ENCODE peak calls at places on chromosomes 4 and X, in eight cellular contexts. Y is AG09309; P is T47D; O is fibroblast of mammary gland; X is smooth muscle cell of the brain vasculature; V is activated T-helper 1 cell treated with anti-CD3 and anti-CD28 coated beads, Interleukin-12 subunit alpha, Interleukin-12 subunit beta, Interleukin-2, Interleukin-4 antibody, amounts not matched to agents 30 ng/mL and 10 ng/mL and 1 ng/mL, durations not matched to agents 14 hours and 24 hours and 36 hours; U is HEK293T; T is dorsolateral prefrontal cortex. C is an unnamed sample.

GRCh38 chr4:89868261-89868660 is 26.4 kb upstream of the MMRN1 start:
- DNase-seq in P (no peak), T (no peak), U (no peak), X (no peak), V (no peak), Y (no peak), O (no peak), C (no peak)

GRCh38 chrX:53357799-53358530 is 64.5 kb downstream of the SMC1A start:
- DNase-seq in Y (no peak), O (peak), P (no peak), X (no peak), T (peak), V (no peak), U (no peak), C (no peak)

GRCh38 chr4:98110929-98111328 is 32.3 kb downstream of the STPG2 start:
- DNase-seq in U (no peak), V (no peak), Y (no peak), P (no peak), O (no peak), T (no peak), X (no peak), C (no peak)

GRCh38 chrX:34877451-34877850 is 65.1 kb upstream of the FAM47B start:
- DNase-seq in T (no peak), U (no peak), V (no peak), O (peak), X (no peak), P (no peak), Y (no peak), C (no peak)

GRCh38 chr4:152864361-152864760 is 71.8 kb upstream of the FHDC1 start:
- DNase-seq in X (no peak), O (no peak), V (no peak), T (no peak), Y (no peak), U (no peak), P (no peak), C (no peak)

GRCh38 chr4:169030575-169030982 is 20.5 kb upstream of the CBR4 start:
- DNase-seq in X (no peak), V (no peak), U (no peak), P (no peak), Y (no peak), T (no peak), O (peak), C (no peak)

GRCh38 chr4:107058828-107059227 is 22.7 kb upstream of the DKK2 start:
- DNase-seq in X (no peak), O (peak), V (no peak), T (no peak), P (no peak), U (no peak), Y (no peak), C (no peak)

GRCh38 chr4:107213410-107213809 is 177.3 kb upstream of the DKK2 start:
- DNase-seq in X (no peak), T (no peak), Y (no peak), U (no peak), O (peak), P (no peak), V (no peak), C (no peak)

GRCh38 chr4:128573781-128574508 is 235.6 kb upstream of the JADE1 start:
- DNase-seq in V (no peak), O (peak), Y (no peak), P (no peak), T (no peak), X (no peak), U (no peak), C (no peak)

GRCh38 chr4:55921093-55921492 is 27.7 kb upstream of the CEP135 start:
- DNase-seq in P (no peak), Y (no peak), V (no peak), O (peak), U (no peak), X (no peak), T (no peak), C (no peak)

GRCh38 chr4:1409806-1410425 is 3.7 kb upstream of the NKX1-1 start:
- DNase-seq in P (no peak), X (no peak), O (no peak), U (no peak), T (no peak), Y (no peak), V (no peak), C (no peak)

GRCh38 chr4:161364681-161365080 is 799.1 kb downstream of the FSTL5 start:
- DNase-seq in Y (no peak), P (no peak), X (no peak), T (no peak), U (no peak), V (no peak), O (no peak), C (no peak)